ENCODE peak calls at places on chromosomes 6 and 20, in eight cellular contexts. D is GM23248, Y is endodermal cell, X is IMR-90, Z is SK-N-SH, A is H9, K is MM.1S, Q is endothelial cell of umbilical vein. G is an unnamed sample.

GRCh38 chr6:51027283-51028065 is 208.8 kb downstream of the TFAP2B start:
- DNase-seq in D (no peak), Y (no peak), X (no peak), Z (no peak), A (no peak), K (no peak), Q (no peak), G (no peak)

GRCh38 chr6:7805828-7806227 is 79.9 kb downstream of the BMP6 start:
- DNase-seq in D (no peak), Y (no peak), X (no peak), Z (no peak), A (no peak), K (no peak), Q (peak), G (no peak)

GRCh38 chr6:25193147-25193864 is 85.9 kb upstream of the CARMIL1 start:
- DNase-seq in D (peak), Y (no peak), X (peak), Z (no peak), A (no peak), K (no peak), Q (peak), G (peak)

GRCh38 chr6:130107710-130108109 is 89.3 kb downstream of the L3MBTL3 start:
- DNase-seq in D (no peak), Y (no peak), X (no peak), Z (no peak), A (no peak), K (no peak), Q (no peak), G (peak)

GRCh38 chr6:34182751-34183531 is 37.1 kb upstream of the GRM4 start:
- DNase-seq in D (no peak), Y (no peak), X (no peak), Z (no peak), A (no peak), K (peak), Q (no peak), G (no peak)

GRCh38 chr6:122033564-122034181 is 365.8 kb upstream of the HSF2 start:
- DNase-seq in D (peak), Y (peak), X (peak), Z (peak), A (peak), K (peak), Q (peak), G (peak)

GRCh38 chr20:59123011-59123676 is 40.5 kb upstream of the ZNF831 start:
- DNase-seq in D (no peak), Y (no peak), X (no peak), Z (no peak), A (no peak), K (no peak), Q (no peak), G (no peak)

GRCh38 chr20:57594092-57594911 is 25.9 kb downstream of the ZBP1 start:
- DNase-seq in D (peak), Y (peak), X (peak), Z (peak), A (peak), K (peak), Q (peak), G (peak)

GRCh38 chr6:151068761-151069312 is 170.9 kb upstream of the AKAP12 start:
- DNase-seq in D (peak), Y (no peak), X (peak), Z (no peak), A (no peak), K (no peak), Q (no peak), G (peak)

GRCh38 chr6:163554663-163555062 is 140.1 kb downstream of the QKI start:
- DNase-seq in D (peak), Y (peak), X (peak), Z (peak), A (peak), K (peak), Q (peak), G (peak)

GRCh38 chr6:159691133-159691962 is 1.7 kb downstream of the SOD2 start:
- DNase-seq in D (peak), Y (no peak), X (peak), Z (peak), A (no peak), K (peak), Q (peak), G (peak)

GRCh38 chr6:714100-714499 is 21.2 kb upstream of the EXOC2 start:
- DNase-seq in D (no peak), Y (no peak), X (no peak), Z (no peak), A (no peak), K (no peak), Q (no peak), G (no peak)

GRCh38 chr6:130847546-130847945 is 20.3 kb downstream of the SMLR1 start:
- DNase-seq in D (no peak), Y (no peak), X (no peak), Z (no peak), A (no peak), K (no peak), Q (no peak), G (no peak)

GRCh38 chr6:154432533-154433476 is 76.2 kb upstream of the IPCEF1 start:
- DNase-seq in D (peak), Y (no peak), X (no peak), Z (no peak), A (no peak), K (no peak), Q (peak), G (peak)

GRCh38 chr6:854405-855073 is 161.6 kb upstream of the EXOC2 start:
- DNase-seq in D (no peak), Y (no peak), X (peak), Z (no peak), A (no peak), K (no peak), Q (no peak), G (peak)

GRCh38 chr20:10490706-10491105 is 55.6 kb downstream of the SLX4IP start:
- DNase-seq in D (no peak), Y (peak), X (peak), Z (no peak), A (peak), K (no peak), Q (no peak), G (no peak)

GRCh38 chr6:157274471-157275226 is 48.7 kb downstream of the TMEM242 start:
- DNase-seq in D (peak), Y (peak), X (peak), Z (peak), A (peak), K (peak), Q (peak), G (peak)

GRCh38 chr20:46093531-46093930 is 3.8 kb upstream of the NCOA5 start:
- DNase-seq in D (peak), Y (no peak), X (no peak), Z (no peak), A (no peak), K (no peak), Q (no peak), G (no peak)

GRCh38 chr6:112040933-112041332 is 13.0 kb upstream of the CCN6 start:
- DNase-seq in D (peak), Y (no peak), X (no peak), Z (no peak), A (no peak), K (no peak), Q (peak), G (no peak)

GRCh38 chr20:59141818-59142581 is 21.6 kb upstream of the ZNF831 start:
- DNase-seq in D (peak), Y (peak), X (peak), Z (no peak), A (no peak), K (no peak), Q (no peak), G (peak)

GRCh38 chr6:160293844-160294243 is 35.2 kb upstream of the SLC22A2 start:
- DNase-seq in D (no peak), Y (no peak), X (no peak), Z (no peak), A (no peak), K (no peak), Q (no peak), G (no peak)

GRCh38 chr6:56708810-56709597 is 66.3 kb upstream of the DST start:
- DNase-seq in D (peak), Y (no peak), X (peak), Z (peak), A (no peak), K (peak), Q (peak), G (peak)

DNA sequence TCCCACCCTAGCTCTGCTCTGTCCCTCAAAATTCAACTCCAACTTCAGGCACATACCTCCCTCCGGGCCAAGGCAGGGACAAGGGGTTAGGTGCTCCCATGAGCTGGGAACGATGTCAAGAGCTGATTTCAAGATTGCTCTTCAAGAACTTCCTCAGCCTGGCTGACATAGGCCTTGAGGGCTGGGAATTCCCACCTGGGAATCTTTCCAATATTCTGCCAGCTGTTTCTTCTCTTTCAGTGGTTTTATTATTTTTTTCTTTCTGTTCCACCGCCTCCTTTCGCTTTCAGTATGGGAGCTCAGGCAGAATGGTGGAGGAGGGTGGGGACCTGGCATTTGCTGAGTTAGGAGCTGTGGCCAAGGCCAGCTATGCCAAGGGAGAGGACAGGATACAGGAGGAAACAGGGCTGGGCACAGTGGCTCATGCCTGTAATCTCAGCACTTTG is 33.7 kb downstream of the SRSF3 start:
- DNase-seq in D (peak), Y (no peak), X (peak), Z (no peak), A (no peak), K (no peak), Q (peak), G (peak)
- H3K9ac ChIP-seq in D (no peak), Y (no peak), X (no peak), Z (no peak), A (no peak), K (no peak), Q (no peak), G (no peak)

GRCh38 chr6:37865534-37865933 is 46.0 kb downstream of the ZFAND3 start:
- DNase-seq in D (no peak), Y (no peak), X (no peak), Z (no peak), A (no peak), K (no peak), Q (no peak), G (no peak)

GRCh38 chr6:37866590-37867507 is 47.3 kb downstream of the ZFAND3 start:
- DNase-seq in D (peak), Y (no peak), X (peak), Z (no peak), A (no peak), K (no peak), Q (no peak), G (no peak)

GRCh38 chr6:37868447-37868825 is 48.9 kb downstream of the ZFAND3 start:
- DNase-seq in D (peak), Y (no peak), X (peak), Z (no peak), A (no peak), K (no peak), Q (peak), G (no peak)

GRCh38 chr6:37864250-37864649 is 44.7 kb downstream of the ZFAND3 start:
- DNase-seq in D (no peak), Y (no peak), X (no peak), Z (no peak), A (no peak), K (no peak), Q (no peak), G (no peak)

GRCh38 chr6:37867756-37868446 is 48.4 kb downstream of the ZFAND3 start:
- DNase-seq in D (no peak), Y (no peak), X (no peak), Z (no peak), A (no peak), K (no peak), Q (no peak), G (no peak)
- H3K9ac ChIP-seq in D (no peak), Y (no peak), X (no peak), Z (no peak), A (no peak), K (no peak), Q (no peak), G (no peak)

DNA sequence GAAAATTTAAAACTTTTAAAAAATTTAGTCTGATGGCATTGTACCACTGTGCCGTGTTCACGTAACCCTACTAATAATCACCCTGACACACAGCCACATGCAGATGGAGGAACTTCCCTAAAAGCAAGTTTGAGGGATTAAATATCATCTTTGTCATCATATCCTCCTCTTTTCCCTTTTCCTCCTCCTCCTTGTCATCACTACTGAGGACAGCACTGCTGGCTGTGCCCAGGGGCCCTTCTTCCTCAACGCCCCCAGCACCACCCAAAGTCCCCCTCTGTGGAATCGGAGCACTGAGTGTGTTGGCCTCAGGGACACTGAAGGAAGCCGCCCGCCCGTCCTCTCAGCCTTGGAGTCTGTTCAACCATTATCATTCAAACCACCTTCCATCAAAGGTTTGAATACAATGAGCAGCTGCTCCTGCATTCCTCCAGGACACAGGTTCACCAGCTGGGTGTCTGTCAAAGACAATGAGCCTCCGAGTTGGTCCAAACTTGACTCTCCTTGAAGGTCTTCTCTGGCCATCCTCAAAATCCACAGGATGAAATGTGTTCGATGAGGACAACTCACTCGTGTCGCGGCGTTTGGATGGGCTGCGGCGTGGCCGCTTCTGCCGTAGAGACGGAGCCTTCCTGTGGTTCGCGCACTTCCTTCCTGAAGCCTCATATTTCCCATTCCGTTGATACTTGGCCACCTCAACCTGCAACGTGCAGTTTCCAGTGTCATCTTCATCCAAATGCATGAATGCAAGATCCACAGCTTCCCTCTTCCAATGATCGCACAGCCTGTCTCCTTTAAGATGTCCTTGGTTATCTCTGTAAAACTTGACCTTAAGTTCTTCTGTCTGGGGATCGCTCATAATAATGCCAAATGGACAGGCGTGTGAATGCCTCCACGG is 23.3 kb downstream of the NQO2 start:
- DNase-seq in D (peak), Y (no peak), X (no peak), Z (no peak), A (peak), K (no peak), Q (no peak), G (peak)
- H3K9ac ChIP-seq in D (peak), Y (no peak), X (peak), Z (no peak), A (no peak), K (peak), Q (no peak), G (peak)

GRCh38 chr20:50731930-50732690 is 730 bp downstream of the PARD6B start:
- DNase-seq in D (no peak), Y (peak), X (no peak), Z (no peak), A (peak), K (peak), Q (no peak), G (no peak)
- H3K9ac ChIP-seq in D (no peak), Y (peak), X (peak), Z (peak), A (peak), K (peak), Q (no peak), G (peak)

GRCh38 chr6:143449082-143449481 is 1.4 kb downstream of the ADAT2 start:
- DNase-seq in D (no peak), Y (no peak), X (no peak), Z (no peak), A (no peak), K (no peak), Q (no peak), G (no peak)
- H3K9ac ChIP-seq in D (peak), Y (no peak), X (no peak), Z (peak), A (no peak), K (peak), Q (peak), G (peak)

GRCh38 chr6:5442946-5443345 is 181.6 kb downstream of the FARS2 start:
- DNase-seq in D (no peak), Y (no peak), X (no peak), Z (no peak), A (no peak), K (no peak), Q (peak), G (no peak)

GRCh38 chr6:5438882-5439584 is 177.7 kb downstream of the FARS2 start:
- DNase-seq in D (no peak), Y (peak), X (no peak), Z (no peak), A (peak), K (no peak), Q (peak), G (no peak)

GRCh38 chr6:5439749-5440148 is 178.4 kb downstream of the FARS2 start:
- DNase-seq in D (no peak), Y (no peak), X (no peak), Z (no peak), A (no peak), K (no peak), Q (peak), G (no peak)

GRCh38 chr6:5443491-5443890 is 182.2 kb downstream of the FARS2 start:
- DNase-seq in D (no peak), Y (no peak), X (no peak), Z (no peak), A (no peak), K (no peak), Q (no peak), G (no peak)

DNA sequence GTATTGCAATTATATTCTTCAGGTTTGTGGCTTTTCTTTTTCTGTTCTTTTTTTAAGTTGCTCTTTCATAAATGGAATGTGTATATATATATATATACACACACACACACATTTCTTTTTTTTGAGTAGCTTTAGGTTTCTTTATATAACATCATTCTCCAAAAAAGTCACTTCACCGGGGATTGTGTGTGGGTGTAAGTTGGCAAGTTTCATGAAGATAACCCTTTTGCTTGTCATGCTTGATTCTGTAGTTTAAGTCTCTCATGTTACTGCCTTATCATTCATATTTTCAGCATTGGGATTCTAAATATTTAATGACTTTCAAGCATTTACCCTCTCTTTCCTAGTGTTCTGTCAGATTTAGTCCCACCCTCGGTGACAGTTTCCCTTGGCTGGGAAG is 181.0 kb downstream of the FARS2 start:
- DNase-seq in D (no peak), Y (no peak), X (peak), Z (no peak), A (no peak), K (no peak), Q (no peak), G (no peak)
- H3K9ac ChIP-seq in D (no peak), Y (no peak), X (no peak), Z (no peak), A (no peak), K (no peak), Q (no peak), G (no peak)

GRCh38 chr6:42028234-42029061 is 21.9 kb upstream of the TAF8 start:
- DNase-seq in D (peak), Y (peak), X (peak), Z (no peak), A (no peak), K (no peak), Q (peak), G (no peak)

GRCh38 chr6:42025066-42025789 is 25.1 kb upstream of the TAF8 start:
- DNase-seq in D (no peak), Y (no peak), X (no peak), Z (no peak), A (no peak), K (no peak), Q (no peak), G (no peak)

GRCh38 chr6:42026540-42026939 is 23.8 kb upstream of the TAF8 start:
- DNase-seq in D (no peak), Y (no peak), X (no peak), Z (no peak), A (no peak), K (no peak), Q (no peak), G (no peak)

GRCh38 chr6:42022755-42023384 is 27.5 kb upstream of the TAF8 start:
- DNase-seq in D (no peak), Y (no peak), X (no peak), Z (no peak), A (no peak), K (no peak), Q (no peak), G (no peak)

GRCh38 chr6:42025790-42026311 is 24.5 kb upstream of the TAF8 start:
- DNase-seq in D (no peak), Y (no peak), X (no peak), Z (no peak), A (no peak), K (no peak), Q (no peak), G (no peak)
- H3K9ac ChIP-seq in D (no peak), Y (no peak), X (no peak), Z (no peak), A (no peak), K (no peak), Q (no peak), G (no peak)